ENCODE peak calls at places on chromosomes 5 and 9, in six cellular contexts. R is heart left ventricle, S is uterus, G is transverse colon, B is left lung, C is body of pancreas. N is an unnamed sample. For H3K27me3, the result is how much of the 10 kb centered on the place peaks cover.

GRCh38 chr9:87445646-87446045 is 52.0 kb upstream of the DAPK1 start:
- DNase-seq in R (peak), S (no peak), G (peak), B (no peak), C (peak), N (no peak)

GRCh38 chr9:112382501-112383364 is 2.8 kb downstream of the HSDL2 start:
- DNase-seq in R (no peak), S (no peak), G (no peak), B (no peak), C (no peak), N (no peak)

GRCh38 chr5:106380736-106381135 is 1290.0 kb downstream of the EFNA5 start:
- DNase-seq in R (no peak), S (no peak), G (no peak), B (no peak), C (no peak), N (no peak)

GRCh38 chr5:125227333-125228075 is 481.1 kb upstream of the ZNF608 start:
- DNase-seq in R (no peak), S (no peak), G (peak), B (no peak), C (no peak), N (no peak)

GRCh38 chr5:176822041-176822425 is 11.7 kb downstream of the UNC5A start:
- DNase-seq in R (no peak), S (no peak), G (no peak), B (no peak), C (no peak), N (no peak)

GRCh38 chr5:34834794-34835089 is 4.2 kb upstream of the TTC23L start:
- DNase-seq in R (no peak), S (no peak), G (no peak), B (no peak), C (no peak), N (no peak)

GRCh38 chr5:136622737-136623136 is 257.4 kb upstream of the TRPC7 start:
- DNase-seq in R (no peak), S (no peak), G (no peak), B (no peak), C (no peak), N (no peak)

GRCh38 chr9:114108016-114108833 is 9.1 kb upstream of the KIF12 start:
- DNase-seq in R (peak), S (peak), G (peak), B (peak), C (peak), N (no peak)

GRCh38 chr9:124212381-124213050 is 45.2 kb upstream of the NEK6 start:
- DNase-seq in R (no peak), S (no peak), G (no peak), B (peak), C (no peak), N (peak)

GRCh38 chr9:124527781-124528180 is 20.6 kb upstream of the NR5A1 start:
- DNase-seq in R (no peak), S (no peak), G (no peak), B (no peak), C (no peak), N (no peak)

GRCh38 chr9:7318920-7319319 is 480.7 kb downstream of the DMAC1 start:
- DNase-seq in R (no peak), S (no peak), G (no peak), B (no peak), C (no peak), N (no peak)

GRCh38 chr5:134902071-134902801 is 2.7 kb upstream of the PCBD2 start:
- DNase-seq in R (no peak), S (no peak), G (no peak), B (no peak), C (no peak), N (no peak)

GRCh38 chr9:122377241-122378164 is 6.7 kb downstream of the PTGS1 start:
- DNase-seq in R (no peak), S (no peak), G (no peak), B (no peak), C (no peak), N (no peak)

GRCh38 chr5:42851441-42851840 is 39.7 kb upstream of the SELENOP start:
- DNase-seq in R (no peak), S (no peak), G (no peak), B (no peak), C (no peak), N (no peak)

GRCh38 chr9:77710276-77710675 is 62.2 kb upstream of the GNA14 start:
- DNase-seq in R (no peak), S (no peak), G (no peak), B (no peak), C (no peak), N (no peak)

GRCh38 chr9:96566401-96567202 is 53.0 kb downstream of the CDC14B start:
- DNase-seq in R (peak), S (peak), G (peak), B (peak), C (peak), N (no peak)

GRCh38 chr9:133866946-133867345 is 125.2 kb downstream of the VAV2 start:
- DNase-seq in R (no peak), S (no peak), G (no peak), B (no peak), C (no peak), N (no peak)

GRCh38 chr5:174535691-174536090 is 188.7 kb upstream of the MSX2 start:
- DNase-seq in R (no peak), S (no peak), G (no peak), B (no peak), C (no peak), N (no peak)

GRCh38 chr9:128383791-128384190 is 12.6 kb downstream of the URM1 start:
- DNase-seq in R (no peak), S (no peak), G (no peak), B (no peak), C (no peak), N (no peak)

GRCh38 chr9:81195206-81195605 is 494.1 kb downstream of the TLE1 start:
- DNase-seq in R (no peak), S (no peak), G (no peak), B (no peak), C (no peak), N (no peak)

GRCh38 chr5:171307843-171308452 is 1.1 kb upstream of the TLX3 start:
- DNase-seq in R (no peak), S (no peak), G (no peak), B (no peak), C (no peak), N (no peak)
- H3K27me3 ChIP-seq in R (half or more), S (half or more), G (half or more), B (half or more), C (under half), N (half or more)

GRCh38 chr5:179974946-179975712 is 67.4 kb upstream of the TBC1D9B start:
- DNase-seq in R (peak), S (no peak), G (peak), B (no peak), C (no peak), N (no peak)
- TF ChIP-seq CTCF in R (peak), S (peak), G (peak), B (peak), C (peak), N (peak)

GRCh38 chr5:173239233-173239593 is 4.2 kb upstream of the NKX2-5 start:
- DNase-seq in R (no peak), S (no peak), G (no peak), B (no peak), C (no peak), N (no peak)
- H3K4me3 ChIP-seq in R (peak), S (no peak), G (no peak), B (no peak), C (no peak), N (no peak)

GRCh38 chr9:132172185-132172584 is 10.3 kb downstream of the NTNG2 start:
- DNase-seq in R (no peak), S (no peak), G (no peak), B (no peak), C (no peak), N (no peak)

GRCh38 chr9:132169672-132170392 is 8.0 kb downstream of the NTNG2 start:
- DNase-seq in R (peak), S (no peak), G (peak), B (peak), C (peak), N (no peak)

GRCh38 chr9:132171702-132172101 is 9.8 kb downstream of the NTNG2 start:
- DNase-seq in R (no peak), S (no peak), G (no peak), B (no peak), C (no peak), N (no peak)

GRCh38 chr9:132176338-132176737 is 14.5 kb downstream of the NTNG2 start:
- DNase-seq in R (no peak), S (no peak), G (no peak), B (no peak), C (no peak), N (no peak)

DNA sequence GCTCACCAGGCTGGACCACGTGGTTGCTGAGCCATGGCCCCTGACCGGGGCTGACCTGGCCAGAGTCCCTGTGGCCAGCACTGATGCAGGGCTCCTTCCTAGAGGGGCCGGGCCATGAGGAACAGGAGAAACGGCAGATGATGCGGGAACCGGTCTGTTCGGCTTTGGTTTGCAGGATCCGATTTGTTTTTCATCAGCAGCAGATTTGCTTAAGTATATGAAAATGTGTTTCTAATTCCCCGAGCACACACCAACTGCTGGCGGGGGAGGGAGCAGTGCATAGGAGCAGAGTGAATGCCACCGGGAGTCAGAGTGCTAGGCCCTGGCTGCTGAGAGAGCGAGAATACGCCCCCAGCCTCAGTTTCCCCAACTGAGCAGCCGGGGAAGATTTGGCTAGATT is 13.6 kb downstream of the NTNG2 start:
- DNase-seq in R (no peak), S (no peak), G (no peak), B (no peak), C (no peak), N (no peak)
- H3K27me3 ChIP-seq in R (under half), S (under half), G (under half), B (under half), C (under half), N (under half)

DNA sequence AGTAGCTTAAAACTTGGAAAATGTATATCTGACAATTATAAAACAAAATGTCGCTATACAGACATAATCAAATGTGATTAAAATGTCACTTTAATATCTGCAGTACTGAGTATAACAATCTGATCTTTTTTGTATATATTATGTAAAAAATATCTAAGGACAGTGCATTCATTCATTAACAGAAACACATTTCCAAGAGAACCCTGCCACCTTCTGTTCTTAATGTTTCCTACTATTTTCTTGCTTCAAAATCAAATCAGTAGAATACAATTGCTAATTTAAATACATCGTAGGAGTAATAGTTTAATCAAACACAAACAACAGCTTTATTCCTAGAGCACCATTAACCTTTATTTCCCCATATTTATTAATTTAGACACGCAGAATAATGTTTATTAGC is 142.6 kb upstream of the ST8SIA4 start:
- DNase-seq in R (no peak), S (no peak), G (no peak), B (no peak), C (no peak), N (no peak)
- TF ChIP-seq CTCF in R (peak), S (no peak), G (no peak), B (no peak), C (no peak), N (no peak)

DNA sequence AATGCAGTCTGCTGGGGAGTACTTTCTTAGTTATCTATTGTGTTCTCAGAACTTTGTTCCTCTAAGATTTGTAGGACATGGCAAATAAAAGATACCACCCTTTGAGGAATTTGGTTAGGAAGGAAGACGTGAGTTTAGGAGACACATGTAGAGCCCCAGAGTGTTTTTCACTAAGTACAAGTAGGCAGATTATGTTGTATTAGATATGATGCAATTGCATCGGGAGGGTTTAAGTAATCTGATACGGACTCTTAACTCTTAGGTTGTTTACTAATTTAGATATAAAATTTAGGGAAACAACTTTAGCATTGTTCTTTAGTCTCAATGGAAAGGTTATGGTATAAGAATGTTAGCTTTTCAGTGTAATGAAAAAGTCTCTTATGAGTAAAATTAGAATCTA is 84.4 kb downstream of the TRIO start:
- DNase-seq in R (no peak), S (no peak), G (no peak), B (no peak), C (no peak), N (no peak)
- H3K4me3 ChIP-seq in R (no peak), S (no peak), G (no peak), B (no peak), C (no peak), N (no peak)